ENCODE peak calls at places on chromosomes 12 and 14, in five cellular contexts. Q is AG04449; C is psoas muscle; D is activated CD4-positive, alpha-beta T cell treated with anti-CD3 and anti-CD28 coated beads for 48 hours; P is astrocyte. T is an unnamed sample.

GRCh38 chr12:1630081-1630826 is 1.2 kb downstream of the WNT5B start:
- DNase-seq in C (peak), D (peak), Q (no peak), P (no peak), T (peak)

GRCh38 chr12:106498056-106498455 is 84.7 kb upstream of the RFX4 start:
- DNase-seq in Q (no peak), D (no peak), P (peak), C (no peak), T (peak)

GRCh38 chr12:24719293-24719721 is 229.6 kb downstream of the BCAT1 start:
- DNase-seq in Q (no peak), C (no peak), D (peak), P (peak), T (no peak)

GRCh38 chr12:45540661-45541341 is 188.7 kb upstream of the ARID2 start:
- DNase-seq in Q (no peak), C (no peak), P (no peak), D (no peak), T (no peak)

GRCh38 chr12:129179941-129180340 is 326.7 kb downstream of the GLT1D1 start:
- DNase-seq in D (no peak), P (no peak), Q (no peak), C (no peak), T (no peak)

GRCh38 chr14:23137221-23138172 is 18.4 kb upstream of the CEBPE start:
- DNase-seq in C (no peak), D (no peak), P (no peak), Q (no peak), T (no peak)

GRCh38 chr12:32533971-32534590 is 134.7 kb downstream of the FGD4 start:
- DNase-seq in C (peak), Q (peak), D (no peak), P (peak), T (peak)

GRCh38 chr12:14578646-14579045 is 11.0 kb upstream of the PLBD1 start:
- DNase-seq in P (no peak), C (no peak), Q (no peak), D (no peak), T (no peak)

GRCh38 chr12:57005980-57006808 is at the start of gene ZBTB39:
- DNase-seq in Q (no peak), P (peak), D (peak), C (peak), T (peak)

GRCh38 chr14:95362180-95362494 is 42.4 kb upstream of the CLMN start:
- DNase-seq in C (no peak), D (no peak), Q (no peak), P (no peak), T (no peak)

GRCh38 chr14:90558041-90558982 is 161.5 kb downstream of the CALM1 start:
- DNase-seq in P (no peak), Q (no peak), C (peak), D (no peak), T (no peak)

GRCh38 chr14:57066887-57067513 is 201.7 kb downstream of the EXOC5 start:
- DNase-seq in D (peak), P (no peak), Q (no peak), C (no peak), T (no peak)

GRCh38 chr12:111304642-111305071 is 64.2 kb downstream of the PHETA1 start:
- DNase-seq in Q (no peak), C (no peak), P (no peak), D (peak), T (no peak)